ENCODE peak calls at places on chromosomes 7 and 10, in six cellular contexts. One of them, this sample, is unnamed.

GRCh38 chr7:55415173-55415778 is 50.1 kb downstream of the LANCL2 start:
- DNase-seq in AG20443: peak
- DNase-seq in stimulated activated CD8-positive, alpha-beta memory T cell treated with anti-CD3 and anti-CD28 coated beads, Interleukin-15, amount 100 ng/mL, for 4 hours: peak
- DNase-seq in GM03348: peak
- DNase-seq in NCI-H82: peak
- DNase-seq in MCF 10A: peak
- DNase-seq in this sample: peak

GRCh38 chr7:129453510-129454248 is 19.4 kb downstream of the STRIP2 start:
- DNase-seq in AG20443: no peak
- DNase-seq in stimulated activated CD8-positive, alpha-beta memory T cell treated with anti-CD3 and anti-CD28 coated beads, Interleukin-15, amount 100 ng/mL, for 4 hours: no peak
- DNase-seq in GM03348: no peak
- DNase-seq in NCI-H82: no peak
- DNase-seq in MCF 10A: no peak
- DNase-seq in this sample: no peak

GRCh38 chr7:45580053-45580872 is 6.1 kb downstream of the ADCY1 start:
- DNase-seq in AG20443: peak
- DNase-seq in stimulated activated CD8-positive, alpha-beta memory T cell treated with anti-CD3 and anti-CD28 coated beads, Interleukin-15, amount 100 ng/mL, for 4 hours: no peak
- DNase-seq in GM03348: no peak
- DNase-seq in NCI-H82: peak
- DNase-seq in MCF 10A: no peak
- DNase-seq in this sample: no peak

GRCh38 chr7:112136707-112137008 is 69.5 kb downstream of the DOCK4 start:
- DNase-seq in AG20443: no peak
- DNase-seq in stimulated activated CD8-positive, alpha-beta memory T cell treated with anti-CD3 and anti-CD28 coated beads, Interleukin-15, amount 100 ng/mL, for 4 hours: no peak
- DNase-seq in GM03348: no peak
- DNase-seq in NCI-H82: no peak
- DNase-seq in MCF 10A: no peak
- DNase-seq in this sample: no peak

GRCh38 chr7:12458520-12459131 is 55.0 kb upstream of the VWDE start:
- DNase-seq in AG20443: peak
- DNase-seq in stimulated activated CD8-positive, alpha-beta memory T cell treated with anti-CD3 and anti-CD28 coated beads, Interleukin-15, amount 100 ng/mL, for 4 hours: no peak
- DNase-seq in GM03348: peak
- DNase-seq in NCI-H82: peak
- DNase-seq in MCF 10A: peak
- DNase-seq in this sample: peak

GRCh38 chr10:15200626-15201025 is 32.1 kb upstream of the NMT2 start:
- DNase-seq in AG20443: peak
- DNase-seq in stimulated activated CD8-positive, alpha-beta memory T cell treated with anti-CD3 and anti-CD28 coated beads, Interleukin-15, amount 100 ng/mL, for 4 hours: no peak
- DNase-seq in GM03348: peak
- DNase-seq in NCI-H82: no peak
- DNase-seq in MCF 10A: peak
- DNase-seq in this sample: peak

GRCh38 chr7:148697950-148698396 is 730 bp upstream of the CUL1 start:
- DNase-seq in AG20443: no peak
- DNase-seq in stimulated activated CD8-positive, alpha-beta memory T cell treated with anti-CD3 and anti-CD28 coated beads, Interleukin-15, amount 100 ng/mL, for 4 hours: no peak
- DNase-seq in GM03348: no peak
- DNase-seq in NCI-H82: peak
- DNase-seq in MCF 10A: no peak
- DNase-seq in this sample: no peak

GRCh38 chr7:139542308-139543151 is 19.0 kb downstream of the CLEC2L start:
- DNase-seq in AG20443: no peak
- DNase-seq in stimulated activated CD8-positive, alpha-beta memory T cell treated with anti-CD3 and anti-CD28 coated beads, Interleukin-15, amount 100 ng/mL, for 4 hours: no peak
- DNase-seq in GM03348: no peak
- DNase-seq in NCI-H82: no peak
- DNase-seq in MCF 10A: no peak
- DNase-seq in this sample: no peak

GRCh38 chr10:102422586-102423129 is 2.0 kb downstream of the FBXL15 start:
- DNase-seq in AG20443: peak
- DNase-seq in stimulated activated CD8-positive, alpha-beta memory T cell treated with anti-CD3 and anti-CD28 coated beads, Interleukin-15, amount 100 ng/mL, for 4 hours: no peak
- DNase-seq in GM03348: peak
- DNase-seq in NCI-H82: peak
- DNase-seq in MCF 10A: peak
- DNase-seq in this sample: peak

GRCh38 chr7:27424749-27425148 is 182.1 kb downstream of the EVX1 start:
- DNase-seq in AG20443: no peak
- DNase-seq in stimulated activated CD8-positive, alpha-beta memory T cell treated with anti-CD3 and anti-CD28 coated beads, Interleukin-15, amount 100 ng/mL, for 4 hours: no peak
- DNase-seq in GM03348: no peak
- DNase-seq in NCI-H82: no peak
- DNase-seq in MCF 10A: no peak
- DNase-seq in this sample: no peak

This sample was measured in kidney glomerular epithelial cell.